ENCODE peak calls at places on chromosomes 4 and X, in five cellular contexts. W, R, A, N and K are unnamed samples.

GRCh38 chrX:103538728-103539127 is 19.4 kb upstream of the RAB40A start:
- DNase-seq in W (peak), R (peak), A (no peak), N (no peak), K (no peak)

GRCh38 chrX:82161195-82161594 is 959.3 kb downstream of the SH3BGRL start:
- DNase-seq in W (no peak), R (no peak), A (no peak), N (no peak), K (no peak)

GRCh38 chr4:121898150-121898549 is 27.9 kb upstream of the BBS7 start:
- DNase-seq in W (peak), R (no peak), A (peak), N (no peak), K (no peak)

GRCh38 chr4:90074322-90074886 is 52.8 kb upstream of the CCSER1 start:
- DNase-seq in W (no peak), R (no peak), A (no peak), N (no peak), K (no peak)

GRCh38 chr4:152524429-152524828 is 11.5 kb downstream of the FBXW7 start:
- DNase-seq in W (no peak), R (no peak), A (no peak), N (no peak), K (no peak)

GRCh38 chr4:159944477-159944876 is 841.6 kb downstream of the RAPGEF2 start:
- DNase-seq in W (no peak), R (no peak), A (no peak), N (no peak), K (no peak)

GRCh38 chr4:84808332-84808731 is 158.2 kb downstream of the WDFY3 start:
- DNase-seq in W (no peak), R (no peak), A (no peak), N (no peak), K (no peak)

GRCh38 chr4:145307763-145308430 is 127.5 kb upstream of the OTUD4 start:
- DNase-seq in W (no peak), R (no peak), A (no peak), N (no peak), K (no peak)

GRCh38 chrX:118148737-118149136 is 32.1 kb upstream of the KLHL13 start:
- DNase-seq in W (no peak), R (no peak), A (no peak), N (no peak), K (no peak)

GRCh38 chr4:182855877-182856276 is 61.3 kb downstream of the DCTD start:
- DNase-seq in W (no peak), R (no peak), A (no peak), N (no peak), K (no peak)

GRCh38 chr4:147447820-147448219 is 33.1 kb upstream of the EDNRA start:
- DNase-seq in W (peak), R (no peak), A (no peak), N (no peak), K (no peak)

GRCh38 chr4:154622598-154622997 is 10.1 kb upstream of the FGG start:
- DNase-seq in W (peak), R (peak), A (no peak), N (no peak), K (no peak)

GRCh38 chr4:184000457-184001395 is 95.6 kb downstream of the STOX2 start:
- DNase-seq in W (no peak), R (no peak), A (no peak), N (no peak), K (no peak)

GRCh38 chr4:183335369-183335940 is 13.2 kb upstream of the CLDN24 start:
- DNase-seq in W (peak), R (peak), A (no peak), N (peak), K (no peak)

GRCh38 chr4:153222162-153222789 is 18.0 kb downstream of the TRIM2 start:
- DNase-seq in W (peak), R (peak), A (peak), N (peak), K (peak)

GRCh38 chr4:8675383-8675782 is 82.8 kb downstream of the CPZ start:
- DNase-seq in W (peak), R (no peak), A (no peak), N (no peak), K (no peak)

GRCh38 chr4:75141162-75141561 is 208.2 kb downstream of the PARM1 start:
- DNase-seq in W (peak), R (no peak), A (no peak), N (no peak), K (no peak)

GRCh38 chrX:37905436-37906147 is 58.2 kb upstream of the DYNLT3 start:
- DNase-seq in W (no peak), R (peak), A (peak), N (peak), K (no peak)

GRCh38 chr4:5814421-5814820 is 78.5 kb downstream of the CRMP1 start:
- DNase-seq in W (no peak), R (no peak), A (no peak), N (no peak), K (no peak)

GRCh38 chrX:118577041-118577440 is 81.4 kb downstream of the DOCK11 start:
- DNase-seq in W (no peak), R (no peak), A (no peak), N (no peak), K (no peak)

GRCh38 chr4:87853108-87853507 is 20.3 kb downstream of the MEPE start:
- DNase-seq in W (peak), R (peak), A (no peak), N (no peak), K (no peak)

GRCh38 chrX:66988331-66988730 is 349.5 kb upstream of the EDA2R start:
- DNase-seq in W (no peak), R (no peak), A (no peak), N (no peak), K (no peak)

GRCh38 chrX:151789179-151789800 is 54.7 kb downstream of the CNGA2 start:
- DNase-seq in W (peak), R (peak), A (no peak), N (no peak), K (peak)

GRCh38 chr4:13476915-13477314 is 7.2 kb downstream of the RAB28 start:
- DNase-seq in W (peak), R (peak), A (no peak), N (no peak), K (no peak)

GRCh38 chr4:80611366-80611765 is 275.8 kb downstream of the CFAP299 start:
- DNase-seq in W (no peak), R (no peak), A (no peak), N (no peak), K (no peak)

GRCh38 chrX:110825972-110826371 is 30.4 kb upstream of the CHRDL1 start:
- DNase-seq in W (no peak), R (no peak), A (no peak), N (no peak), K (no peak)

GRCh38 chr4:140388015-140388414 is 14.6 kb downstream of the SCOC start:
- DNase-seq in W (no peak), R (no peak), A (no peak), N (no peak), K (no peak)